ENCODE peak calls at places on chromosome 4, in nine cellular contexts. O, I, C, H, Y, V, W, N and D are unnamed samples.

GRCh38 chr4:150224896-150225591 is 146.8 kb downstream of the DCLK2 start:
- DNase-seq in W (no peak), H (no peak), Y (no peak), O (no peak), I (no peak), V (no peak), C (no peak), N (no peak), D (peak)

GRCh38 chr4:98996056-98996941 is 778 bp downstream of the METAP1 start:
- DNase-seq in H (no peak), I (no peak), W (peak), N (no peak), C (no peak), O (no peak), Y (no peak), V (no peak), D (peak)

GRCh38 chr4:98377626-98378025 is 116.4 kb downstream of the RAP1GDS1 start:
- DNase-seq in C (no peak), I (no peak), O (no peak), H (no peak), W (no peak), N (no peak), V (no peak), Y (no peak), D (no peak)

GRCh38 chr4:89365375-89366170 is 58.0 kb upstream of the GPRIN3 start:
- DNase-seq in O (no peak), N (no peak), C (no peak), W (no peak), H (no peak), Y (peak), V (no peak), I (no peak), D (peak)

GRCh38 chr4:95779447-95779846 is 60.4 kb upstream of the PDHA2 start:
- DNase-seq in O (no peak), C (no peak), Y (no peak), W (no peak), I (no peak), V (no peak), H (no peak), N (no peak), D (no peak)

GRCh38 chr4:126790633-126791032 is 842.1 kb upstream of the INTU start:
- DNase-seq in N (no peak), I (no peak), Y (no peak), O (no peak), W (no peak), C (no peak), V (no peak), H (no peak), D (no peak)

GRCh38 chr4:147548251-147548650 is 67.4 kb downstream of the EDNRA start:
- DNase-seq in Y (no peak), I (no peak), W (no peak), V (no peak), N (no peak), C (no peak), H (no peak), O (no peak), D (no peak)

GRCh38 chr4:45897934-45898585 is 225.8 kb downstream of the GABRG1 start:
- DNase-seq in H (no peak), C (no peak), Y (no peak), I (no peak), N (no peak), O (no peak), V (no peak), W (no peak), D (no peak)

GRCh38 chr4:143609492-143609891 is 91.0 kb downstream of the FREM3 start:
- DNase-seq in V (no peak), O (no peak), H (no peak), C (no peak), I (no peak), Y (no peak), W (no peak), N (no peak), D (no peak)

GRCh38 chr4:88957570-88957969 is 99.4 kb downstream of the FAM13A start:
- DNase-seq in V (no peak), C (no peak), W (no peak), Y (no peak), O (no peak), I (no peak), H (no peak), N (no peak), D (no peak)

GRCh38 chr4:83548151-83548905 is 12.4 kb downstream of the GPAT3 start:
- DNase-seq in N (peak), H (peak), O (no peak), I (peak), V (no peak), W (no peak), C (peak), Y (peak), D (peak)

GRCh38 chr4:69115851-69116213 is 19.6 kb downstream of the UGT2B7 start:
- DNase-seq in Y (no peak), V (no peak), O (no peak), N (no peak), I (no peak), W (no peak), C (no peak), H (no peak), D (no peak)

GRCh38 chr4:121599049-121599448 is 97.7 kb downstream of the ANXA5 start:
- DNase-seq in C (no peak), Y (no peak), I (no peak), H (no peak), N (no peak), V (no peak), O (no peak), W (no peak), D (no peak)

GRCh38 chr4:105059337-105059736 is 87.3 kb upstream of the TET2 start:
- DNase-seq in O (no peak), C (no peak), I (no peak), H (no peak), V (no peak), W (no peak), Y (no peak), N (no peak), D (peak)

GRCh38 chr4:173218411-173219125 is 50.0 kb downstream of the GALNT7 start:
- DNase-seq in C (no peak), I (no peak), N (peak), O (no peak), H (no peak), V (no peak), Y (no peak), W (no peak), D (peak)

GRCh38 chr4:1413221-1413663 is 7.0 kb upstream of the NKX1-1 start:
- DNase-seq in O (no peak), I (no peak), W (no peak), V (no peak), N (no peak), H (no peak), C (no peak), Y (no peak), D (no peak)

GRCh38 chr4:38190717-38191178 is 230.6 kb downstream of the PTTG2 start:
- DNase-seq in N (no peak), C (no peak), W (no peak), I (peak), Y (no peak), O (no peak), V (no peak), H (no peak), D (peak)

GRCh38 chr4:55297346-55297745 is 48.7 kb upstream of the SRD5A3 start:
- DNase-seq in V (no peak), O (no peak), N (peak), W (no peak), I (no peak), C (no peak), H (no peak), Y (no peak), D (peak)

GRCh38 chr4:92387459-92388069 is 83.8 kb downstream of the GRID2 start:
- DNase-seq in V (no peak), I (no peak), W (peak), N (no peak), Y (peak), C (no peak), H (no peak), O (no peak), D (peak)

GRCh38 chr4:38855466-38855865 is 1.2 kb downstream of the TLR6 start:
- DNase-seq in C (no peak), N (no peak), I (no peak), W (no peak), O (no peak), Y (no peak), H (no peak), V (no peak), D (no peak)

GRCh38 chr4:38132140-38132673 is 172.0 kb downstream of the PTTG2 start:
- DNase-seq in V (peak), O (peak), H (no peak), I (no peak), W (no peak), Y (peak), N (no peak), C (peak), D (peak)

GRCh38 chr4:47926667-47927258 is 12.4 kb upstream of the NFXL1 start:
- DNase-seq in C (peak), Y (peak), W (peak), H (peak), N (peak), V (no peak), O (peak), I (peak), D (peak)

GRCh38 chr4:56990109-56990508 is 11.4 kb downstream of the POLR2B start:
- DNase-seq in C (no peak), H (no peak), W (no peak), N (no peak), O (no peak), I (no peak), Y (no peak), V (no peak), D (no peak)

GRCh38 chr4:117983541-117984451 is 50.5 kb upstream of the NDST3 start:
- DNase-seq in W (no peak), O (no peak), N (no peak), Y (peak), I (no peak), C (no peak), V (no peak), H (no peak), D (peak)

GRCh38 chr4:7043521-7044414 is 596 bp downstream of the TADA2B start:
- DNase-seq in Y (no peak), C (peak), W (no peak), O (peak), V (no peak), I (peak), H (peak), N (peak), D (peak)

GRCh38 chr4:87120411-87121162 is 99.8 kb downstream of the KLHL8 start:
- DNase-seq in W (no peak), H (peak), V (peak), C (no peak), O (no peak), N (no peak), I (no peak), Y (peak), D (peak)

GRCh38 chr4:1500231-1500965 is 94.2 kb upstream of the NKX1-1 start:
- DNase-seq in V (no peak), H (peak), W (no peak), O (no peak), N (no peak), Y (no peak), I (peak), C (no peak), D (no peak)

GRCh38 chr4:140635606-140636005 is 66.8 kb upstream of the UCP1 start:
- DNase-seq in V (no peak), N (no peak), Y (no peak), C (no peak), O (no peak), I (no peak), H (peak), W (no peak), D (peak)

GRCh38 chr4:71614626-71615025 is 169.3 kb downstream of the GC start:
- DNase-seq in O (no peak), V (no peak), W (no peak), N (no peak), H (no peak), Y (no peak), I (no peak), C (no peak), D (no peak)

GRCh38 chr4:60384475-60384874 is 815.7 kb upstream of the ADGRL3 start:
- DNase-seq in V (no peak), I (no peak), O (no peak), H (no peak), N (no peak), C (no peak), W (no peak), Y (no peak), D (no peak)

GRCh38 chr4:17232575-17233253 is 279.2 kb downstream of the QDPR start:
- DNase-seq in H (no peak), O (no peak), I (no peak), V (no peak), W (no peak), C (no peak), N (no peak), Y (no peak), D (no peak)

GRCh38 chr4:41268024-41268423 is 11.3 kb downstream of the UCHL1 start:
- DNase-seq in C (no peak), O (no peak), Y (no peak), H (no peak), V (no peak), W (no peak), N (no peak), I (no peak), D (no peak)
- H3K27ac ChIP-seq in C (no peak), O (no peak), Y (no peak), H (no peak), V (no peak), W (no peak), N (no peak), I (no peak), D (no peak)

GRCh38 chr4:153651041-153651960 is 32.8 kb upstream of the TLR2 start:
- DNase-seq in N (no peak), Y (no peak), C (peak), W (no peak), H (peak), V (peak), I (peak), O (peak), D (peak)
- H3K27ac ChIP-seq in N (no peak), Y (peak), C (peak), W (no peak), H (peak), V (peak), I (no peak), O (no peak), D (peak)

DNA sequence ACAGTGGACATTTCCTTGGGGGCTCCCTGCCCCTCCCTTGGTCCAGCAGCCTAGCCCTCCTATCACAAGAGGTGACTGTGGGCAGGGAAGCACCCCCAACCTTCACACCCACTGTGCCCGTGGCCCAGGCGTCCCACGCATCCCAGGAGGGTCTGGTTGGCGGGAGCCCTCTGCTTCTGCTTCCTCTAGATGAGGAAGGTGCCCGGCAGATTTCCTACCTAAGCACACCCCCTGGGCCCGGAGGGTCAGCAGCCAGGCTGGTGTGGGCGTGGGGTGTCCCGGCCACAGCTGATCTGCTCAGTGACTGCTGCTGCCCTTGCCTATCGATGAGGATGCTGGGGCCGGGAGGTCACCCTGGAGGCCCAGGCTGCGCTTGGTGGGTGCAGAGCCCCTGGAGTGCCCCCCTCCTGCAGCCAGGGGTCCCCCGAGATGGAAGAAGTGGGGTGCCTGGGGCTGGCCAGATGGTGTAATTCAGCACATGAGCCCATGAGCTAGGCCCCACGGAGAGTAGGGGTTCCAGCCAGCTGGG is 12.2 kb downstream of the SH3BP2 start:
- DNase-seq in W (no peak), N (no peak), Y (no peak), I (peak), C (no peak), H (peak), O (no peak), V (no peak), D (no peak)
- H3K27ac ChIP-seq in W (no peak), N (no peak), Y (no peak), I (no peak), C (no peak), H (peak), O (no peak), V (peak), D (no peak)

GRCh38 chr4:81116571-81116970 is 86.1 kb downstream of the BMP3 start:
- DNase-seq in I (no peak), W (no peak), O (no peak), C (no peak), H (no peak), V (no peak), Y (peak), N (no peak), D (peak)

GRCh38 chr4:81118086-81118485 is 87.6 kb downstream of the BMP3 start:
- DNase-seq in N (no peak), I (no peak), O (no peak), W (no peak), Y (no peak), C (no peak), H (no peak), V (no peak), D (no peak)

GRCh38 chr4:81109356-81109755 is 78.8 kb downstream of the BMP3 start:
- DNase-seq in N (no peak), O (no peak), W (no peak), I (no peak), V (no peak), H (no peak), C (no peak), Y (no peak), D (no peak)

DNA sequence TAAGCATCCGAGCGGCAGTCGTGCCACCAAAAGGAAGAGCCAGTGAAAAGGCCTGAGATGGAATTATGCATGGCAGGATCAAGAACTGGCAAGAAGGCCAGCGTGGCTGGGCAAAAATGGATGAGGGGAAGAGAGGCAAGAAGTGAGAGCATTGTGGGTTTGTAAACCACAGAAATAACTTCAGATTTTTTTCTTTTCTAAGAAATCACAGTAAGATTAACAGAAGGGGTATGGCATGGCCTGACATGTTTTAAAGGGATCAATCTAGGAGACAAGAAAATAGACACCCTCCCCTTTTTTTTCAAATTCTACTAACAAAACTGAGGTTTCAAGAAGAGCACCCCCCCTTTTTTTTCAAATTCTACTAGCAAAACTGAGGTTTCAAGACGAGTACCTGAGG is 82.5 kb downstream of the BMP3 start:
- DNase-seq in C (no peak), V (no peak), N (no peak), W (no peak), I (no peak), Y (no peak), O (no peak), H (no peak), D (no peak)
- H3K27ac ChIP-seq in C (no peak), V (no peak), N (no peak), W (no peak), I (no peak), Y (no peak), O (no peak), H (no peak), D (no peak)

GRCh38 chr4:10733016-10733415 is 48.4 kb upstream of the CLNK start:
- DNase-seq in O (no peak), I (no peak), N (no peak), V (no peak), Y (no peak), H (no peak), C (no peak), W (no peak), D (no peak)

GRCh38 chr4:10731162-10731561 is 46.6 kb upstream of the CLNK start:
- DNase-seq in V (no peak), H (no peak), W (no peak), C (no peak), I (no peak), N (no peak), Y (no peak), O (no peak), D (no peak)

GRCh38 chr4:10730590-10730989 is 46.0 kb upstream of the CLNK start:
- DNase-seq in O (no peak), H (no peak), C (no peak), Y (no peak), N (no peak), W (no peak), I (no peak), V (no peak), D (no peak)

GRCh38 chr4:10732235-10732975 is 47.8 kb upstream of the CLNK start:
- DNase-seq in C (no peak), Y (no peak), H (no peak), O (no peak), N (no peak), V (no peak), I (no peak), W (no peak), D (no peak)

GRCh38 chr4:10731690-10732089 is 47.1 kb upstream of the CLNK start:
- DNase-seq in C (no peak), N (no peak), V (no peak), O (no peak), H (no peak), Y (no peak), I (no peak), W (no peak), D (no peak)
- H3K27ac ChIP-seq in C (no peak), N (no peak), V (no peak), O (no peak), H (no peak), Y (no peak), I (no peak), W (no peak), D (no peak)

GRCh38 chr4:138501614-138502013 is 259.5 kb upstream of the SLC7A11 start:
- DNase-seq in W (no peak), C (no peak), Y (no peak), O (no peak), I (no peak), N (no peak), H (no peak), V (no peak), D (no peak)
- H3K27ac ChIP-seq in W (no peak), C (no peak), Y (no peak), O (no peak), I (no peak), N (no peak), H (no peak), V (no peak), D (no peak)

GRCh38 chr4:78167510-78167909 is 110.4 kb downstream of the FRAS1 start:
- DNase-seq in O (no peak), I (no peak), W (no peak), V (no peak), C (no peak), Y (no peak), N (no peak), H (no peak), D (no peak)
- H3K27ac ChIP-seq in O (no peak), I (no peak), W (no peak), V (no peak), C (no peak), Y (no peak), N (no peak), H (no peak), D (no peak)

DNA sequence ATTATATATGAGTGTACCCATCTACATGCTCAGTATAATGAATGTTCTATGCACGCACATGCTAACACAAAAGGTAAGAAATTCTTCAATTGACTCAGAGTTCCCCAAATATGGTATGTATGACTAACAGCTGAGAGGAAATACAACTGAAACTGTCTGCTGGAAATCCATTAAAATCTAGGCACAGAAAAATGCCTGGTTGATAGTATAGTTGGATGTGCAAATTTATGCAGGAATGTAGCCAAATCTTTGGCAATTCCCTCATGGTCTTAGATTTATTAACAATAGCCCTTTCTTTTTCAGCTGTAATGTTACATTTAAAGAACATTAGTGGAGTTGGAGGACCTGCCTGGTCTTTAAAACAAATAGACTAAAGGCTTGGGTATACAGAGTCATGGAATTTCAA is 5.5 kb downstream of the CAMK2D start:
- DNase-seq in C (no peak), H (no peak), Y (peak), N (no peak), I (no peak), V (no peak), W (no peak), O (no peak), D (peak)
- H3K27ac ChIP-seq in C (no peak), H (no peak), Y (peak), N (no peak), I (no peak), V (peak), W (no peak), O (no peak), D (no peak)

DNA sequence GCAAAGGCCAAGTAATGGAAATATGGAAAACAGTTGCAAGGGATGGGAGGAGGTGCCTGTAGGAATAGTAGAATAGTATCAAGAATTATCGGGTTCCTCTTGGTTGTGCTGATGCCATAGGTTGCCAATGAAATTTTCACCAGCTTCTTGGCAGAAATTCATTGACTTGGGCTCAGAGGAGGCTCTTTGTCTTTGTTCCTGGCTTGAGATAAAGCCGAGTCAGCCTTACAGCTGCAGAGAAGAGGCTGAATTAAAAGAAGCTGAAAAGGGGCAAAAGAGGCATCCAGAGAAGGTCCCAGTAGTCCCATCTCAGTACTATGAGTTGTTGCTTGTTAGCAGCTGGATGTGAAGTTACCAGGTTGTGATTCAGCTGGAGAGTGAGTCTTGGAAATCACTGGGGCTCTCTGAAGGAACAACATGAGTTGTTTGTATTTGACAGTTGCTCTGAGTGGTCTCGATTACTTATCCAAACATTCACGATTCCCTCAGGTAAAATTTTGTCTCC is 59.7 kb downstream of the SMAD1 start:
- DNase-seq in C (no peak), N (no peak), W (no peak), Y (no peak), V (no peak), O (no peak), I (no peak), H (no peak), D (peak)
- H3K27ac ChIP-seq in C (no peak), N (no peak), W (no peak), Y (peak), V (no peak), O (no peak), I (peak), H (no peak), D (no peak)